ENCODE peak calls at places on chromosomes 16 and 17, in ten cellular contexts. K, W, C, N, V, E, P, U, I and T are unnamed samples.

GRCh38 chr16:87076950-87077749 is 240.0 kb downstream of the C16orf95 start:
- DNase-seq in K (peak; percentile 73), W (no peak), C (no peak), N (peak; percentile 23), V (no peak), E (peak; percentile 66), P (no peak), U (no peak), I (peak; percentile 59), T (peak; percentile 49)

GRCh38 chr17:54172654-54173316 is 350.1 kb downstream of the KIF2B start:
- DNase-seq in K (no peak), W (peak; percentile 32), C (no peak), N (no peak), V (peak; percentile 13), E (peak; percentile 7), P (no peak), U (no peak), I (peak; percentile 18), T (peak; percentile 41)

GRCh38 chr17:80861892-80862291 is 129.7 kb upstream of the CHMP6 start:
- DNase-seq in K (no peak), W (no peak), C (no peak), N (peak; percentile 13), V (no peak), E (no peak), P (peak; percentile 70), U (no peak), I (peak; percentile 49), T (peak; percentile 19)

GRCh38 chr16:81384006-81384405 is 60.6 kb upstream of the CMIP start:
- DNase-seq in K (no peak), W (no peak), C (no peak), N (peak; percentile 35), V (no peak), E (no peak), P (no peak), U (no peak), I (no peak), T (no peak)

GRCh38 chr16:69564845-69565610 is 738 bp upstream of the NFAT5 start:
- DNase-seq in K (no peak), W (no peak), C (no peak), N (no peak), V (no peak), E (no peak), P (no peak), U (no peak), I (peak; percentile 32), T (peak; percentile 48)

GRCh38 chr17:37708008-37708615 is 36.7 kb downstream of the HNF1B start:
- DNase-seq in K (no peak), W (no peak), C (no peak), N (no peak), V (peak; percentile 61), E (no peak), P (no peak), U (no peak), I (no peak), T (peak; percentile 99)

GRCh38 chr17:957856-958421 is 21.6 kb downstream of the NXN start:
- DNase-seq in K (no peak), W (no peak), C (no peak), N (no peak), V (no peak), E (no peak), P (no peak), U (no peak), I (no peak), T (no peak)

GRCh38 chr17:45784583-45785372 is 658 bp downstream of the CRHR1 start:
- DNase-seq in K (no peak), W (no peak), C (no peak), N (no peak), V (no peak), E (no peak), P (peak; percentile 37), U (no peak), I (no peak), T (no peak)

GRCh38 chr17:54888981-54889380 is 11.7 kb upstream of the TOM1L1 start:
- DNase-seq in K (no peak), W (no peak), C (no peak), N (no peak), V (no peak), E (no peak), P (no peak), U (no peak), I (no peak), T (no peak)

GRCh38 chr16:53341787-53342186 is 92.5 kb upstream of the RBL2 start:
- DNase-seq in K (no peak), W (no peak), C (no peak), N (no peak), V (no peak), E (no peak), P (no peak), U (no peak), I (no peak), T (no peak)

GRCh38 chr16:46929378-46930332 is 43.8 kb downstream of the DNAJA2 start:
- DNase-seq in K (no peak), W (no peak), C (peak; percentile 83), N (peak; percentile 8), V (no peak), E (peak; percentile 21), P (peak; percentile 82), U (peak; percentile 53), I (peak; percentile 47), T (peak; percentile 79)

GRCh38 chr16:56041556-56042140 is 149.6 kb upstream of the GNAO1 start:
- DNase-seq in K (no peak), W (no peak), C (no peak), N (no peak), V (no peak), E (peak; percentile 63), P (no peak), U (no peak), I (no peak), T (peak; percentile 32)

GRCh38 chr17:69179227-69179952 is 37.7 kb upstream of the ABCA6 start:
- DNase-seq in K (no peak), W (no peak), C (peak; percentile 59), N (peak; percentile 21), V (peak; percentile 16), E (no peak), P (no peak), U (no peak), I (peak; percentile 30), T (no peak)

GRCh38 chr17:35865412-35866355 is 3.0 kb downstream of the HEATR9 start:
- DNase-seq in K (no peak), W (no peak), C (no peak), N (peak; percentile 18), V (no peak), E (no peak), P (no peak), U (no peak), I (peak; percentile 76), T (no peak)

GRCh38 chr16:31141489-31142108 is 6.1 kb upstream of the PRSS8 start:
- DNase-seq in K (peak; percentile 83), W (no peak), C (no peak), N (no peak), V (peak; percentile 54), E (no peak), P (no peak), U (no peak), I (no peak), T (no peak)

GRCh38 chr17:15422392-15422957 is 44.9 kb downstream of the CDRT4 start:
- DNase-seq in K (peak; percentile 35), W (no peak), C (no peak), N (no peak), V (no peak), E (no peak), P (no peak), U (no peak), I (no peak), T (no peak)

GRCh38 chr16:86073763-86074493 is 175.0 kb downstream of the IRF8 start:
- DNase-seq in K (peak; percentile 51), W (no peak), C (no peak), N (no peak), V (no peak), E (no peak), P (no peak), U (no peak), I (no peak), T (no peak)

GRCh38 chr17:64777413-64778101 is 115.5 kb upstream of the SMURF2 start:
- DNase-seq in K (peak; percentile 69), W (no peak), C (no peak), N (no peak), V (no peak), E (no peak), P (peak; percentile 76), U (no peak), I (no peak), T (no peak)

GRCh38 chr16:85396879-85397871 is 215.9 kb upstream of the GSE1 start:
- DNase-seq in K (peak; percentile 64), W (no peak), C (peak; percentile 56), N (no peak), V (no peak), E (peak; percentile 79), P (peak; percentile 18), U (no peak), I (no peak), T (peak; percentile 71)

GRCh38 chr17:19943026-19943425 is 34.6 kb downstream of the AKAP10 start:
- DNase-seq in K (no peak), W (no peak), C (no peak), N (no peak), V (no peak), E (no peak), P (no peak), U (no peak), I (no peak), T (no peak)

GRCh38 chr17:72525225-72525988 is 404.6 kb downstream of the SOX9 start:
- DNase-seq in K (no peak), W (no peak), C (no peak), N (no peak), V (no peak), E (no peak), P (no peak), U (no peak), I (no peak), T (peak; percentile 58)

GRCh38 chr17:79075433-79075805 is 795 bp downstream of the ENGASE start:
- DNase-seq in K (no peak), W (no peak), C (no peak), N (no peak), V (no peak), E (no peak), P (no peak), U (no peak), I (no peak), T (no peak)

GRCh38 chr17:65064452-65065019 is 8.0 kb upstream of the GNA13 start:
- DNase-seq in K (no peak), W (no peak), C (peak; percentile 13), N (no peak), V (peak; percentile 69), E (peak; percentile 32), P (no peak), U (no peak), I (peak; percentile 61), T (no peak)

GRCh38 chr16:69555437-69555836 is 10.3 kb upstream of the NFAT5 start:
- DNase-seq in K (no peak), W (no peak), C (no peak), N (no peak), V (no peak), E (no peak), P (no peak), U (no peak), I (no peak), T (no peak)

GRCh38 chr16:88345943-88346560 is 36.7 kb upstream of the ZNF469 start:
- DNase-seq in K (no peak), W (no peak), C (no peak), N (no peak), V (no peak), E (no peak), P (no peak), U (no peak), I (no peak), T (no peak)

GRCh38 chr17:45234641-45235040 is 13.0 kb downstream of the FMNL1 start:
- DNase-seq in K (no peak), W (no peak), C (no peak), N (no peak), V (no peak), E (no peak), P (no peak), U (no peak), I (no peak), T (peak; percentile 46)

GRCh38 chr17:75352079-75352569 is 53.4 kb downstream of the GRB2 start:
- DNase-seq in K (no peak), W (no peak), C (no peak), N (no peak), V (peak; percentile 64), E (no peak), P (no peak), U (no peak), I (no peak), T (peak; percentile 55)

GRCh38 chr16:15897834-15898254 is 9.4 kb upstream of the CEP20 start:
- DNase-seq in K (no peak), W (no peak), C (no peak), N (no peak), V (peak; percentile 26), E (no peak), P (no peak), U (no peak), I (peak; percentile 61), T (no peak)